ENCODE peak calls at places on chromosomes 7 and 10, in nine cellular contexts. D is HepG2, E is K562, R is A549, V is GM23338, W is HCT116, A is GM12878, Q is Panc1, I is SK-N-SH. B is an unnamed sample.

GRCh38 chr7:127741764-127742375 is 89.9 kb downstream of the SND1 start:
- DNase-seq in D (no peak), E (no peak), R (no peak), V (no peak), W (no peak), A (no peak), Q (no peak), I (no peak), B (no peak)

GRCh38 chr10:93541402-93542357 is 24.8 kb upstream of the FFAR4 start:
- DNase-seq in D (peak; percentile 13), E (peak; percentile 60), R (no peak), V (peak; percentile 76), W (peak; percentile 27), A (no peak), Q (no peak), I (peak; percentile 67), B (no peak)

GRCh38 chr10:133131754-133132710 is 28.0 kb upstream of the KNDC1 start:
- DNase-seq in D (no peak), E (no peak), R (no peak), V (no peak), W (no peak), A (no peak), Q (no peak), I (peak; percentile 44), B (no peak)

GRCh38 chr7:85621286-85621685 is 434.4 kb upstream of the SEMA3D start:
- DNase-seq in D (no peak), E (no peak), R (no peak), V (no peak), W (no peak), A (no peak), Q (no peak), I (no peak), B (peak; percentile 8)

GRCh38 chr10:110710621-110711020 is 66.5 kb downstream of the RBM20 start:
- DNase-seq in D (no peak), E (no peak), R (no peak), V (no peak), W (no peak), A (no peak), Q (no peak), I (no peak), B (no peak)

GRCh38 chr7:5354460-5355279 is 69.0 kb downstream of the TNRC18 start:
- DNase-seq in D (no peak), E (no peak), R (no peak), V (peak; percentile 77), W (no peak), A (no peak), Q (no peak), I (peak; percentile 99), B (no peak)

GRCh38 chr7:107622429-107622828 is 38.2 kb upstream of the SLC26A4 start:
- DNase-seq in D (no peak), E (no peak), R (no peak), V (no peak), W (no peak), A (no peak), Q (no peak), I (no peak), B (peak; percentile 49)

GRCh38 chr7:139976838-139977656 is 85.7 kb downstream of the PARP12 start:
- DNase-seq in D (peak; percentile 15), E (peak; percentile 54), R (no peak), V (no peak), W (no peak), A (no peak), Q (no peak), I (no peak), B (no peak)

GRCh38 chr10:122112021-122112616 is 123.2 kb downstream of the TACC2 start:
- DNase-seq in D (no peak), E (no peak), R (no peak), V (no peak), W (peak; percentile 16), A (no peak), Q (no peak), I (no peak), B (no peak)

GRCh38 chr7:28190077-28190476 is 9.5 kb upstream of the JAZF1 start:
- DNase-seq in D (no peak), E (no peak), R (no peak), V (no peak), W (no peak), A (no peak), Q (no peak), I (no peak), B (no peak)

GRCh38 chr7:88347098-88347497 is 40.4 kb upstream of the STEAP4 start:
- DNase-seq in D (no peak), E (no peak), R (no peak), V (peak; percentile 21), W (no peak), A (no peak), Q (no peak), I (no peak), B (no peak)

GRCh38 chr7:88346357-88346756 is 39.7 kb upstream of the STEAP4 start:
- DNase-seq in D (no peak), E (no peak), R (no peak), V (no peak), W (no peak), A (no peak), Q (no peak), I (no peak), B (no peak)

GRCh38 chr7:88354999-88355398 is 48.3 kb upstream of the STEAP4 start:
- DNase-seq in D (no peak), E (no peak), R (no peak), V (no peak), W (no peak), A (no peak), Q (no peak), I (no peak), B (peak; percentile 11)

GRCh38 chr7:88344956-88345832 is 38.5 kb upstream of the STEAP4 start:
- DNase-seq in D (peak; percentile 6), E (peak; percentile 13), R (peak; percentile 5), V (peak; percentile 79), W (peak; percentile 23), A (no peak), Q (no peak), I (peak; percentile 47), B (peak; percentile 38)

GRCh38 chr7:88350118-88350517 is 43.4 kb upstream of the STEAP4 start:
- DNase-seq in D (no peak), E (no peak), R (no peak), V (no peak), W (no peak), A (no peak), Q (no peak), I (no peak), B (no peak)
- TF ChIP-seq REST in D (no peak), E (no peak), R (no peak), V (no peak), W (no peak), A (no peak), Q (no peak), I (no peak), B (no peak)

DNA sequence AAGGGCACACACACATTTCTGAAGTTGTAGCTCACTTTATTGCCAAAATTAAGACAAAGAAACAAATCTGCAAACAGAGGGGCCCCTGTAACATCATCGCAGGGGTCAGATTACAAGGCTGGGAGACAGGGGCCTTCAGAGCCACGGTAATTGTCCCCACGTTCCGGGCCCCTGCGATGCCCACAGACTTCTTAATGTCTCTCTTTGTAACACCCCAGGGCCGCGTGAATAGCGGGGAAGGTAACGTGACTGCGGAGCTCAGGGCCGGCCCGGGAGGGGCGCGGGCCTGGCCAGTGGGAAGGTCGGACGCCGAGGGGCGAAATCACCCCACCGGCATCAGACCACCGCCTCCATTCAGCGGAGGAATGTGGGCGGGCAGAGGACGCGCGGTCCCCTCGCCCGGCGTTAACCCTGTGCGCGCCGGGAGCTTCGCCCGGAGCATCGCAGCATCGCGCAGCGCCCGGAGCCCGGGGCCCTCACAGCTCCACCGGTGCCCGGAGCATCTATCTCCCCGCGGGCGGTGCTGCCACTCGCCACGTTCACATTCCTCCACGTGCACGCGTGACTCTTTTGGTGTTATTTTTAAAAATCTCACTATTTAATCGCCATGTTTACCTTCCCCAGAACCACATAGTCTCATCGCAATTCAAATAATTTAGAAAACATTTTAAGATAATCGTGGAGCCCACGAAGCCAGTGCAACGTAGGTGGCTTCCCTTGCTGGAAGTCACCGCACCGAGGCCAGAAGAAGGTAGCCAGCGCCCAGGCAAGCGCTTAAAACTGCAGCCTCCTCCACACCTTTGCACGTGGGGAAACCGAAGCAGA is 22.0 kb downstream of the FGFBP3 start:
- DNase-seq in D (peak; percentile 58), E (no peak), R (peak; percentile 57), V (peak; percentile 97), W (no peak), A (no peak), Q (no peak), I (peak; percentile 84), B (no peak)
- H3K27ac ChIP-seq in D (peak overlapping the region; percentile 20), E (no peak overlapping the region), R (peak overlapping the region; percentile 78), V (peak overlapping the region; percentile 99), W (no peak overlapping the region), A (no peak overlapping the region), Q (peak overlapping the region; percentile 52), I (no peak overlapping the region), B (no peak overlapping the region)

GRCh38 chr7:104252409-104253134 is 44.8 kb upstream of the ORC5 start:
- DNase-seq in D (peak; percentile 12), E (peak; percentile 19), R (peak; percentile 18), V (peak; percentile 56), W (peak; percentile 16), A (no peak), Q (no peak), I (no peak), B (no peak)
- TF ChIP-seq CTCF in D (peak; percentile 26), E (peak; percentile 50), R (peak; percentile 9), V (peak; percentile 46), W (peak; percentile 28), A (peak; percentile 10), Q (peak; percentile 39), I (peak; percentile 44), B (no peak)

DNA sequence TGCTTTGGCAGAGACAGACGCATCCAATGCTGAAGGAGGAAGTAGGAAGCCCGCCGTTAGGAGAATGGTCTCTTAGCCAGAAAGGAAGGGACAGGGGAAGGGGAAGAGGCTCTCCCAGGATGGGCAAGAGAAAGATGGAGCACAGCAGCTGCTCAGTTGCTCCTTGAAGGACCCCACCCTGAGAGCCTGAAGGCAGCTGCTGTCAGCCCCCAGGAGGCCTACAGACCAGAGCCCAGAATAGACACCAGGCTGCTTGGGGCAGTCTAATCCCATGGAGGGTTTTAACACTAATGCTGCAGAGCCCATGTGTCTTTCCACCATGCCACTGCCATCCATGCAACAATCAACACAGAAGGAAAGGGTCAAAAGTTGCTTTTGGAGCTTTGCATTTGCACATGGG is 3.5 kb upstream of the C7orf33 start:
- DNase-seq in D (no peak), E (no peak), R (no peak), V (no peak), W (no peak), A (no peak), Q (no peak), I (no peak), B (no peak)
- TF ChIP-seq REST in D (no peak), E (no peak), R (no peak), V (no peak), W (no peak), A (no peak), Q (no peak), I (no peak), B (no peak)

DNA sequence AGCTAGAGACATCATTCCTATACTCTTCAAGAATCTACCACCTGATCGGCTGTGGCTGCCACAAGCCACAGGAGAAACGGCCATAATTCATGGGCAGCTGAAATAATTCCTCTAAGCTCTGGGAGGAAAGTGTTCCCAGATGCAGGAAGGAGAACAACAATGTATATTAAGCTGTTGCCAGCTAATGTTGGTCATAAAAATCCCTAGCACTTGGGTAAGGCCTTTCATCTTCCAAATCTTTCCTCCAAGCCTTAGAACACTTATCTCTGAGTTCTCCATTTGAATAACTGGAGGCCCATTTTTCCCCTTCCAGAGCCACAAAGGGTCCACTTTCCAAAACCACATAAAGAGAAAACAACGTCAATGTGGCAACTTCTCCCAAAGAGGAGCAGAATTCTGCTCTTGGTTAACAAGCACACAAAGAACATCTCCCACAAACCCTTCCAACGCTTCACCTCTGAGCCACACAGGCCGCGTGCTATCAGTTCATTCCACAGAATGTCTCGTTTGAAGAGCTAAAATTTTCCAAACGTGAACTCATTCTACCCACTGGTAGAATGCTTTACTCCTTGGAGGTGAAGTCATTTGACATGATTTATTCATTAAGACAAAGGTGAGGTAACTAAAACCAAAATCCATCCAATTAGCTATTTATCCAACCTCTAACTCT is 11.2 kb downstream of the KCNMA1 start:
- DNase-seq in D (no peak), E (no peak), R (no peak), V (no peak), W (no peak), A (no peak), Q (no peak), I (no peak), B (no peak)
- H3K27ac ChIP-seq in D (no peak overlapping the region), E (no peak overlapping the region), R (peak overlapping the region; percentile 19), V (no peak overlapping the region), W (no peak overlapping the region), A (no peak overlapping the region), Q (peak overlapping the region; percentile 87), I (no peak overlapping the region), B (no peak overlapping the region)